ENCODE peak calls at places on chromosomes 6 and 20, in six cellular contexts. K, S, D, E, L and F are unnamed samples.

GRCh38 chr6:37538107-37538506 is 38.4 kb upstream of the CCDC167 start:
- DNase-seq in S (no peak), D (peak), K (no peak), E (peak), L (no peak), F (no peak)

GRCh38 chr20:9514461-9515210 is at the start of gene LAMP5:
- DNase-seq in D (no peak), E (no peak), K (no peak), S (no peak), L (no peak), F (peak)

GRCh38 chr6:3616565-3617176 is 134.8 kb downstream of the PXDC1 start:
- DNase-seq in E (no peak), D (no peak), K (no peak), L (peak), S (no peak), F (peak)

GRCh38 chr20:44460795-44461141 is 14.9 kb upstream of the TTPAL start:
- DNase-seq in E (peak), S (no peak), D (peak), K (no peak), L (no peak), F (peak)

GRCh38 chr20:3383878-3384495 is 23.5 kb downstream of the DNAAF9 start:
- DNase-seq in E (no peak), D (no peak), K (no peak), L (no peak), S (no peak), F (no peak)

GRCh38 chr6:26216015-26216885 is 129.0 kb downstream of the HFE start:
- DNase-seq in S (peak), L (no peak), E (peak), D (peak), K (no peak), F (peak)

GRCh38 chr6:31663961-31664789 is 622 bp downstream of the GPANK1 start:
- DNase-seq in D (peak), K (no peak), E (peak), S (no peak), L (no peak), F (peak)

GRCh38 chr6:155115893-155116570 is 120.9 kb downstream of the TIAM2 start:
- DNase-seq in D (no peak), L (no peak), E (no peak), S (no peak), K (no peak), F (no peak)

GRCh38 chr20:31713312-31714049 is 9.2 kb downstream of the BCL2L1 start:
- DNase-seq in L (peak), D (peak), E (peak), K (no peak), S (peak), F (peak)

GRCh38 chr6:99589290-99589672 is 17.4 kb upstream of the PRDM13 start:
- DNase-seq in L (no peak), D (peak), K (no peak), E (no peak), S (no peak), F (no peak)

GRCh38 chr20:59136027-59136426 is 27.6 kb upstream of the ZNF831 start:
- DNase-seq in L (no peak), D (no peak), E (no peak), S (no peak), K (no peak), F (no peak)